ENCODE peak calls at places on chromosomes 4 and X, in nine cellular contexts. N is IMR-90; I is AG04450; S is uterus; Y is left lung; D is CD8-positive, alpha-beta T cell; C is neuronal stem cell; W is transverse colon; Q is OCI-LY7. G is an unnamed sample.

GRCh38 chr4:47933798-47934197 is 19.4 kb upstream of the NFXL1 start:
- DNase-seq in N (peak), I (peak), S (no peak), Y (no peak), D (no peak), C (no peak), W (no peak), Q (peak), G (peak)

GRCh38 chrX:82711432-82711831 is 796.7 kb upstream of the POU3F4 start:
- DNase-seq in N (no peak), I (no peak), S (no peak), Y (no peak), D (no peak), C (peak), W (no peak), Q (no peak), G (no peak)

GRCh38 chrX:112734250-112734649 is 54.5 kb upstream of the LHFPL1 start:
- DNase-seq in N (peak), I (no peak), S (no peak), Y (no peak), D (no peak), C (no peak), W (no peak), Q (peak), G (no peak)

GRCh38 chrX:16290997-16291396 is 123.7 kb downstream of the MAGEB17 start:
- DNase-seq in N (no peak), I (no peak), S (no peak), Y (no peak), D (no peak), C (no peak), W (no peak), Q (no peak), G (no peak)

GRCh38 chrX:13669246-13669689 is 16.3 kb downstream of the TCEANC start:
- DNase-seq in N (peak), I (peak), S (peak), Y (no peak), D (peak), C (no peak), W (peak), Q (no peak), G (peak)

GRCh38 chrX:69424161-69424560 is 80.0 kb upstream of the NALF2 start:
- DNase-seq in N (peak), I (no peak), S (no peak), Y (no peak), D (no peak), C (no peak), W (no peak), Q (peak), G (peak)

GRCh38 chr4:152100378-152101201 is 339.8 kb upstream of the GATB start:
- DNase-seq in N (no peak), I (no peak), S (no peak), Y (no peak), D (peak), C (no peak), W (peak), Q (peak), G (no peak)

GRCh38 chrX:56232221-56233082 is at the start of gene KLF8:
- DNase-seq in N (no peak), I (no peak), S (peak), Y (peak), D (peak), C (no peak), W (peak), Q (no peak), G (peak)

GRCh38 chr4:77284036-77284435 is 127.0 kb downstream of the CCNG2 start:
- DNase-seq in N (no peak), I (no peak), S (no peak), Y (no peak), D (no peak), C (no peak), W (no peak), Q (no peak), G (no peak)

GRCh38 chr4:5217411-5217810 is 166.1 kb downstream of the STK32B start:
- DNase-seq in N (no peak), I (no peak), S (no peak), Y (no peak), D (no peak), C (no peak), W (no peak), Q (no peak), G (no peak)

GRCh38 chr4:64784125-64784524 is 374.9 kb upstream of the TECRL start:
- DNase-seq in N (no peak), I (no peak), S (no peak), Y (no peak), D (no peak), C (no peak), W (no peak), Q (no peak), G (no peak)

GRCh38 chr4:167196386-167196785 is 37.9 kb downstream of the SPOCK3 start:
- DNase-seq in N (no peak), I (no peak), S (no peak), Y (no peak), D (no peak), C (no peak), W (no peak), Q (no peak), G (no peak)

GRCh38 chrX:140821280-140821679 is 111.7 kb downstream of the LINC00632 start:
- DNase-seq in N (no peak), I (no peak), S (no peak), Y (no peak), D (no peak), C (no peak), W (no peak), Q (peak), G (no peak)

GRCh38 chrX:48902776-48903175 is 5.0 kb downstream of the PQBP1 start:
- DNase-seq in N (no peak), I (no peak), S (no peak), Y (no peak), D (no peak), C (no peak), W (no peak), Q (no peak), G (no peak)

GRCh38 chrX:48904180-48904579 is 6.5 kb downstream of the PQBP1 start:
- DNase-seq in N (no peak), I (no peak), S (no peak), Y (no peak), D (no peak), C (no peak), W (no peak), Q (no peak), G (no peak)

GRCh38 chrX:48903290-48903689 is 5.6 kb downstream of the PQBP1 start:
- DNase-seq in N (no peak), I (no peak), S (no peak), Y (no peak), D (no peak), C (no peak), W (no peak), Q (no peak), G (no peak)

GRCh38 chrX:48905090-48905790 is 6.2 kb downstream of the SLC35A2 start:
- DNase-seq in N (no peak), I (no peak), S (no peak), Y (no peak), D (no peak), C (no peak), W (no peak), Q (no peak), G (no peak)

DNA sequence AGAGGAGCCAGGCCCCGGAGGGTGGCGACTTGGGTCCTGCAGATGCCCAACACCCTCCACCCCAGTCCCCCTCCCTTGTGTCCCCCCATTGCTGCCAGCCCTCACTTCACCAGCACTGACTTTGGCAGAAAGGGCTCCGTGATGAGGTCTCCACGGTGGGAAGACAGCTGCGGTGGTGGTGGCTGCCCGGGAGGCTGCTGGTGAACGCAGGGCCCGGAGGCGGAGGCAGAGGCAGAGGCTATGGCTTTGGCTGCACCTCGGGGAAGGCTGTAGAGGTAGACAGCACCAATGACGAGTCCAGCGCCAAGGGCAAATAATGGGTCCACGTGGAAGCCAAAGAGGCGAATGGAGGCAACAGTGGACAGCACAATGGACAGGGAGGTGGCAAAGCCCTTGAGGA is 6.8 kb downstream of the SLC35A2 start:
- DNase-seq in N (no peak), I (no peak), S (no peak), Y (no peak), D (no peak), C (no peak), W (no peak), Q (no peak), G (no peak)
- H3K27ac ChIP-seq in N (no peak), I (no peak), S (no peak), Y (no peak), D (no peak), C (no peak), W (no peak), Q (no peak), G (no peak)

DNA sequence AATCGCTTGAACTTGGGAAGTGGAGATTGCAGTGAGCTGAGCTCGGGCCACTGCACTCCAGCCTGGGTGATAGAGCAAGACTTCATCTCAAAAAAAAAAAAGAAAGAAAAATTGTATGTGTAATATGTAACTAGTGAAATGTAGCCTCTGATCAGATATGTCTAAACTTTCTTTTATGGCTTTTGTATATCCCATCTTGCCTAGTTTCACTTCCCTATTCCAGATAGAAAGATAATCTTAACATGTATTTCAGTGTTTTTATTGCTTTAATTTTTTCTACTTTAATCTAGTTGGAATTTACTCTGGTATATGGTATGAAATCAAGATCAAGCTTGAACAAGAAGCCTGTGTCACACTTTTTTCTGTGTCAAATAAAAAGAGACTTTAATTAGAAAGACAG is 1.9 kb upstream of the ZNF41 start:
- DNase-seq in N (no peak), I (no peak), S (no peak), Y (no peak), D (no peak), C (no peak), W (no peak), Q (peak), G (no peak)
- H3K4me3 ChIP-seq in N (no peak), I (peak), S (no peak), Y (no peak), D (no peak), C (no peak), W (no peak), Q (peak), G (no peak)

DNA sequence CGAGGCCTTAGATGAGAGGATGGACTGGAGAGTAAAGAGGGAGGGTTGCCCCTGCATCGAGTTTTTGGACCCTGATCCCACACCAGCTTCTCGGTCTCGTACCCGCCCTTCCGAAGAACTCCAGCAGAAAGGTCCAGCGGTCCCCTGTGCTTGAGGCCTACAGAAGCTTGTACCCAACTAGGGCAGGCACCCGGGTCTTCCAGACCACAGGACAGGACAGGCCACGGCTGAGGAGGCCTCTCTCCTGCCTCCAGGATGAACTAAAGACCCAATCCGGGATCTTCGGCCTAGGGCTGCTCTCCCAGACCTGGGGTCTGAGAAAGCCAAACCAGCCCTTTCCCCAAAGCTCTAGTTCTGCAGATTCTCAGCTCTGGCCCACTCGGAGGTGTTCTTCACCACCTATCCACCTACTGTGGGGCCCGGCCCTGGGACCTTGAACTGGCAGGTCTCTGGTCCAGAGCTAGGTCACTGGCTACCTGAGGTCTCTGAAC is 1.2 kb downstream of the NKX3-2 start:
- DNase-seq in N (no peak), I (no peak), S (no peak), Y (peak), D (no peak), C (no peak), W (no peak), Q (no peak), G (no peak)
- H3K27ac ChIP-seq in N (no peak), I (no peak), S (no peak), Y (no peak), D (no peak), C (no peak), W (peak), Q (no peak), G (no peak)

DNA sequence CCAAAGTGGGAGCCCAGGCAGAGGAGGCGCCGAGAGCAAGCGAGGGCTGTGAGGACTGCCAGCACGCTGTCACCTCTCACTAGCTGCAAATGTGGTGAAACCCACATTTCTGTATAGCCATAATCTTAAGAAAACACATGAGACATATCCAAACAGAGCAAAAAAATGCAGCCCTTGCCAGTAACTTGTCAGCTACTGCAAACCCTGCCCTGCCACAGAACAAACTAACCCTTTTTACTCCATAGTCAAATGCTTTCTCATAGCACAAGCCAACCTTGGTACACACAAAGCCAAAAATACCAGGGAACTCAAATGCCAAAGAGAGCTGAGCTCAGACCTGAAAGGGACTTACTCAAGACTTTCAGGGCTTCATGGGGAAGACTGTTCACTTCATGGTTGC is 14.9 kb upstream of the NXF3 start:
- DNase-seq in N (no peak), I (no peak), S (no peak), Y (no peak), D (no peak), C (no peak), W (no peak), Q (no peak), G (peak)
- H3K4me3 ChIP-seq in N (no peak), I (no peak), S (no peak), Y (no peak), D (no peak), C (no peak), W (no peak), Q (no peak), G (no peak)

GRCh38 chr4:664713-665231 is 9.3 kb downstream of the ATP5ME start:
- DNase-seq in N (no peak), I (no peak), S (no peak), Y (peak), D (peak), C (no peak), W (no peak), Q (no peak), G (no peak)

GRCh38 chr4:666436-666810 is 7.7 kb downstream of the ATP5ME start:
- DNase-seq in N (no peak), I (no peak), S (no peak), Y (peak), D (peak), C (no peak), W (no peak), Q (no peak), G (no peak)

GRCh38 chr4:665751-666435 is 8.2 kb downstream of the ATP5ME start:
- DNase-seq in N (no peak), I (no peak), S (no peak), Y (peak), D (peak), C (no peak), W (no peak), Q (no peak), G (no peak)

GRCh38 chr4:666822-667544 is 7.1 kb downstream of the ATP5ME start:
- DNase-seq in N (no peak), I (no peak), S (no peak), Y (peak), D (no peak), C (no peak), W (no peak), Q (no peak), G (no peak)

GRCh38 chr4:665381-665750 is 8.7 kb downstream of the ATP5ME start:
- DNase-seq in N (no peak), I (no peak), S (no peak), Y (peak), D (peak), C (no peak), W (peak), Q (no peak), G (no peak)
- H3K27ac ChIP-seq in N (no peak), I (no peak), S (no peak), Y (no peak), D (no peak), C (no peak), W (no peak), Q (no peak), G (no peak)

GRCh38 chrX:14932136-14932535 is 58.9 kb downstream of the MOSPD2 start:
- DNase-seq in N (no peak), I (no peak), S (no peak), Y (no peak), D (no peak), C (no peak), W (no peak), Q (no peak), G (no peak)

GRCh38 chrX:14927391-14927790 is 54.2 kb downstream of the MOSPD2 start:
- DNase-seq in N (peak), I (no peak), S (no peak), Y (no peak), D (no peak), C (no peak), W (no peak), Q (no peak), G (no peak)

GRCh38 chrX:14922437-14922836 is 49.2 kb downstream of the MOSPD2 start:
- DNase-seq in N (peak), I (peak), S (no peak), Y (no peak), D (no peak), C (no peak), W (no peak), Q (no peak), G (peak)

GRCh38 chrX:14923761-14924160 is 50.5 kb downstream of the MOSPD2 start:
- DNase-seq in N (no peak), I (no peak), S (no peak), Y (no peak), D (no peak), C (no peak), W (no peak), Q (no peak), G (no peak)

DNA sequence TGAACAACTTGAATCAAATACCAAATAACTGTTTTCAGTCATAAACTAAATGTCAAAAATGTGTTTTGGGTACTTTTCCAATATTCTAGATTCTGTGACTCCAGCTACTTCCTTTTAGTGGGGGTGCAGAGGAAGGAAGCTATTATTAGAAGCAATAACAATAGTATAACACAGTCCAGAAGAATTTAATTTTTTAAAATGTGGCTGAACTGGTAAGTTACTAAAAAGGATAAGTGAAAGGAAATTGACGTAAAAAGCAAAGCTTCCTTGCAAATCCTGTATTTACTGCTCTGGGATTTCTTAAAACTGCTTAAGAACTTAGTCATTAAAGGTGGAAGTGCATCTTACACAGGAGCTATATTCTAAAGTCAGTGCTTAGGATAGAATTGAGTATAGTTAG is 53.2 kb downstream of the MOSPD2 start:
- DNase-seq in N (no peak), I (no peak), S (no peak), Y (no peak), D (no peak), C (no peak), W (no peak), Q (no peak), G (no peak)
- H3K4me3 ChIP-seq in N (no peak), I (no peak), S (no peak), Y (no peak), D (no peak), C (no peak), W (no peak), Q (no peak), G (no peak)

DNA sequence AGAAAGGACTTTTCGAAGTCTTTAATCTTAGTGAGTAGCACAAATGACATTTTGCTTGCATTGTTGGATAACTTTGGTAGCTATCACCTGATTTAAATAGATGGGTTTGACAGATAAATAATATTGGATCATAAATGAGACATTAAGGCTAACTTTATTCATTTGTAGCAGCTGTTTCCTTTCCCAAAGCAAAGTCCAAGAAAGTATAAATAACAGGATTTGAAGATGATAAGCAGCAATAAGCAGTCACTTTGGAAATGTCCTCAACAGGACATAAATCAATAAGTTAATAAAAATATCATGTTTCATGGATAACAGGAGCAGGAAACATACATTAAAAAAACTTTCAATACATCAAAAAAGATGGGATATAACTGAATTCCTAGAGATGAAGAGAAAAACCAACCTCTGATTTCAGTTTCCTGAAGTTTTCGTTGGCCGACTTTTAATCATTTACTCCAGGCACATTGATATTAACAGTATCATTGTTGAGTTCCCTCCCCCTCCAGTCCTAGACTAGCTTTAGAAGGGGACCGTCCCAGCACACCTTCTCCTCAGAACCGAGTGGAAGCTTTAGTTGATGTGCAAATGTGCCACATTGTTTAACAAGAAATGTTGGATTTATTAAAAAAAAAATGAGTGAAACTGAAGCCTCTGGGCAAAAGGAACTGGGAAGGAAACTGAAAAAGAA is 169.9 kb upstream of the AGA start:
- DNase-seq in N (no peak), I (no peak), S (no peak), Y (no peak), D (no peak), C (no peak), W (no peak), Q (no peak), G (no peak)
- H3K27ac ChIP-seq in N (no peak), I (no peak), S (no peak), Y (no peak), D (no peak), C (no peak), W (no peak), Q (no peak), G (no peak)

GRCh38 chr4:6768539-6768905 is 14.0 kb upstream of the KIAA0232 start:
- DNase-seq in N (peak), I (no peak), S (no peak), Y (no peak), D (no peak), C (no peak), W (no peak), Q (no peak), G (no peak)

GRCh38 chr4:6765703-6766102 is 16.8 kb upstream of the KIAA0232 start:
- DNase-seq in N (no peak), I (no peak), S (no peak), Y (no peak), D (no peak), C (no peak), W (no peak), Q (no peak), G (no peak)

GRCh38 chr4:6769138-6769983 is 13.2 kb upstream of the KIAA0232 start:
- DNase-seq in N (no peak), I (no peak), S (no peak), Y (no peak), D (peak), C (no peak), W (no peak), Q (no peak), G (no peak)

GRCh38 chr4:6767725-6768538 is 14.6 kb upstream of the KIAA0232 start:
- DNase-seq in N (no peak), I (no peak), S (no peak), Y (no peak), D (no peak), C (no peak), W (peak), Q (no peak), G (no peak)

GRCh38 chr4:6767341-6767724 is 15.2 kb upstream of the KIAA0232 start:
- DNase-seq in N (peak), I (no peak), S (no peak), Y (no peak), D (no peak), C (no peak), W (no peak), Q (no peak), G (no peak)
- H3K4me3 ChIP-seq in N (no peak), I (no peak), S (no peak), Y (no peak), D (no peak), C (no peak), W (no peak), Q (no peak), G (no peak)

GRCh38 chr4:140641105-140641555 is 72.4 kb upstream of the UCP1 start:
- DNase-seq in N (no peak), I (no peak), S (no peak), Y (no peak), D (no peak), C (no peak), W (no peak), Q (no peak), G (no peak)
- H3K27ac ChIP-seq in N (no peak), I (no peak), S (peak), Y (peak), D (no peak), C (no peak), W (no peak), Q (no peak), G (no peak)